ENCODE peak calls at places on chromosomes 1 and 21, in seven cellular contexts. G is cardiac muscle cell, K is heart left ventricle, W is H9, J is left ventricle myocardium inferior, B is astrocyte, C is PC-3. L is an unnamed sample. For H3K4me1, the result is how much of the 10 kb centered on the place peaks cover.

GRCh38 chr1:111856411-111857135 is 100.9 kb downstream of the DDX20 start:
- DNase-seq in W (no peak), K (no peak), J (no peak), C (no peak), G (no peak), B (no peak), L (no peak)

GRCh38 chr1:185695299-185695698 is 38.9 kb upstream of the HMCN1 start:
- DNase-seq in C (peak), B (no peak), G (no peak), W (no peak), K (no peak), J (no peak), L (no peak)

GRCh38 chr21:29080454-29080930 is 7.0 kb upstream of the CCT8 start:
- DNase-seq in G (no peak), K (no peak), C (no peak), W (no peak), J (no peak), B (peak), L (no peak)

GRCh38 chr21:42623684-42624083 is 29.7 kb upstream of the PDE9A start:
- DNase-seq in G (no peak), W (no peak), B (no peak), K (no peak), C (no peak), J (no peak), L (no peak)

GRCh38 chr1:82695443-82695842 is 894.7 kb downstream of the ADGRL2 start:
- DNase-seq in W (no peak), C (no peak), G (peak), J (no peak), K (no peak), B (no peak), L (no peak)

GRCh38 chr1:234887026-234887910 is 241.4 kb downstream of the TOMM20 start:
- DNase-seq in J (peak), G (no peak), W (no peak), K (peak), B (peak), C (no peak), L (peak)

GRCh38 chr1:22108343-22109135 is 34.4 kb downstream of the WNT4 start:
- DNase-seq in G (peak), K (no peak), B (no peak), J (no peak), C (no peak), W (no peak), L (no peak)

GRCh38 chr1:47533176-47534039 is 95.6 kb downstream of the FOXD2 start:
- DNase-seq in J (peak), B (peak), G (peak), K (peak), W (peak), C (no peak), L (no peak)

GRCh38 chr1:227390525-227390924 is 72.2 kb upstream of the CDC42BPA start:
- DNase-seq in G (peak), K (no peak), W (no peak), C (no peak), J (no peak), B (peak), L (no peak)

GRCh38 chr1:147379889-147380288 is 137.4 kb downstream of the CHD1L start:
- DNase-seq in G (no peak), W (no peak), J (no peak), B (no peak), C (no peak), K (no peak), L (no peak)

GRCh38 chr1:4702927-4703326 is 48.5 kb downstream of the AJAP1 start:
- DNase-seq in K (no peak), B (peak), W (no peak), C (no peak), J (no peak), G (peak), L (peak)

GRCh38 chr1:64877151-64877550 is 89.2 kb downstream of the JAK1 start:
- DNase-seq in B (no peak), W (no peak), C (no peak), K (no peak), G (no peak), J (no peak), L (no peak)

GRCh38 chr21:46217511-46218196 is 10.9 kb downstream of the LSS start:
- DNase-seq in C (no peak), W (no peak), G (no peak), K (no peak), J (no peak), B (no peak), L (no peak)

GRCh38 chr1:225253784-225254183 is 174.1 kb downstream of the LBR start:
- DNase-seq in K (no peak), G (peak), W (no peak), J (no peak), B (peak), C (peak), L (peak)

GRCh38 chr1:99645699-99646531 is at the start of gene PALMD:
- DNase-seq in B (peak), K (peak), J (peak), G (no peak), W (peak), C (peak), L (peak)

GRCh38 chr1:6129313-6129712 is 50.8 kb downstream of the CHD5 start:
- DNase-seq in G (no peak), C (no peak), K (no peak), B (no peak), W (no peak), J (no peak), L (no peak)

GRCh38 chr1:161887724-161888287 is 121.7 kb downstream of the ATF6 start:
- DNase-seq in B (no peak), J (no peak), K (no peak), G (no peak), C (no peak), W (no peak), L (no peak)

GRCh38 chr1:197619008-197619640 is 156.2 kb downstream of the DENND1B start:
- DNase-seq in C (peak), J (no peak), G (peak), K (no peak), W (no peak), B (peak), L (peak)

GRCh38 chr1:47235280-47235679 is 3.3 kb upstream of the TAL1 start:
- DNase-seq in W (no peak), B (no peak), J (peak), K (peak), C (no peak), G (no peak), L (no peak)

GRCh38 chr21:28345934-28346333 is 646.7 kb downstream of the LTN1 start:
- DNase-seq in B (no peak), J (no peak), C (no peak), G (no peak), K (no peak), W (no peak), L (no peak)

GRCh38 chr1:17633654-17634053 is 94.2 kb downstream of the ARHGEF10L start:
- DNase-seq in W (no peak), C (peak), K (no peak), J (no peak), G (no peak), B (peak), L (peak)

GRCh38 chr1:201310986-201311355 is 27.7 kb downstream of the PKP1 start:
- DNase-seq in G (no peak), C (peak), B (peak), K (peak), J (no peak), W (no peak), L (peak)

GRCh38 chr1:68916227-68916853 is 419.5 kb upstream of the DEPDC1 start:
- DNase-seq in W (no peak), B (peak), G (peak), C (peak), K (no peak), J (no peak), L (peak)

GRCh38 chr1:77888429-77889239 is at the start of gene NEXN:
- DNase-seq in K (peak), G (peak), C (peak), B (peak), J (peak), W (peak), L (peak)

GRCh38 chr1:160795951-160796383 is at the start of gene LY9:
- DNase-seq in J (no peak), K (no peak), G (no peak), W (no peak), B (no peak), C (no peak), L (no peak)

GRCh38 chr1:203643213-203644045 is 16.8 kb downstream of the ATP2B4 start:
- DNase-seq in G (peak), K (no peak), C (no peak), W (no peak), B (peak), J (no peak), L (no peak)

GRCh38 chr1:11794446-11795237 is 11.1 kb downstream of the MTHFR start:
- DNase-seq in B (no peak), K (peak), J (no peak), G (no peak), W (no peak), C (no peak), L (no peak)

GRCh38 chr1:27342778-27343638 is 1.2 kb downstream of the SYTL1 start:
- DNase-seq in C (peak), B (no peak), J (no peak), K (no peak), G (no peak), W (peak), L (peak)

GRCh38 chr1:89365206-89365605 is 1.3 kb downstream of the GBP6 start:
- DNase-seq in W (no peak), J (no peak), K (no peak), C (no peak), G (no peak), B (no peak), L (no peak)
- H3K27ac ChIP-seq in W (no peak), J (no peak), K (no peak), C (no peak), G (peak), B (no peak), L (peak)

GRCh38 chr1:26280333-26281042 is 602 bp downstream of the SH3BGRL3 start:
- DNase-seq in C (peak), K (no peak), B (peak), J (no peak), G (no peak), W (no peak), L (no peak)

GRCh38 chr1:26278835-26279597 is 870 bp upstream of the SH3BGRL3 start:
- DNase-seq in K (no peak), C (peak), G (peak), W (no peak), B (peak), J (no peak), L (peak)

GRCh38 chr1:26281091-26281958 is 1.4 kb downstream of the SH3BGRL3 start:
- DNase-seq in G (no peak), K (no peak), W (no peak), C (no peak), B (no peak), J (no peak), L (no peak)

GRCh38 chr1:26278303-26278702 is 1.6 kb upstream of the SH3BGRL3 start:
- DNase-seq in B (peak), C (peak), G (peak), W (no peak), J (peak), K (no peak), L (peak)

DNA sequence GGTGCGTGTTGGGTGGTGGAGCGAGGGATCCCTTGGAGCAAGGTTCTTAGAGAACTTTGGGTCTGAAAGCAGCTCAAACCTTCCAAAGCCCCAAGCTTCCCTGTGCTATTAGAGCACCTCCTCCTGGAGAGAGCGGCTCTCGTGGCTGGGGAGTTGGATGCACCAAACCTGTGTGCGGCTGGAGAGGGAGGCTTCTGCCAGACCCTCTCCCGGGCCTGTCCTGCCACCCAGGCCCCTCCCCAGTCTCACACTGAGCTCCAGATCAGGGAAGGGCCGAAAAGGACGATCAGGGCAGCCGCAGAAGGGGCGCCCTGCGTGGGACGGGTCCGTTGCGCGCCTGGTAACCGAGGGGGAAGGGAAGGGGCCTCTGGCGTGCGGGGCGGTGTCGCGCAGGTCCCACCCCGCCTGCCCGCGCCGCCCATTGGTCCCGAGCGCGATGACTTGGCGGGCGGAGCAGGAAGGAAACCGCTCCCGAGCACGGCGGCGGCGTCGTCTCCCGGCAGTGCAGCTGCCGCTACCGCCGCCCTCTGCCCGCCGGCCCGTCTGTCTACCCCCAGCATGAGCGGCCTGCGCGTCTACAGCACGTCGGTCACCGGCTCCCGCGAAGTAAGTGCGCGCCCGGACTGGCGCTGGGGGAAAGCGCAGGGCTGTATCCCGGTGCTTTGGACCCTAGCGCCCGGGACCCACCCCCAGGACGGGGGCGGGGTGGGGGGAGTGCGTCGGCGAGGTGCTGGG is at the start of gene SH3BGRL3:
- DNase-seq in G (peak), B (peak), K (peak), C (peak), J (peak), W (peak), L (peak)
- H3K4me1 ChIP-seq in G (under half), B (half or more), K (half or more), C (half or more), J (half or more), W (under half), L (under half)

GRCh38 chr1:94036721-94037120 is 84.2 kb downstream of the ABCA4 start:
- DNase-seq in B (peak), C (peak), G (peak), J (no peak), W (no peak), K (no peak), L (no peak)

GRCh38 chr1:94039514-94039870 is 81.5 kb downstream of the ABCA4 start:
- DNase-seq in B (peak), W (peak), K (peak), G (peak), J (peak), C (peak), L (no peak)

GRCh38 chr1:94039871-94040569 is 80.9 kb downstream of the ABCA4 start:
- DNase-seq in J (peak), W (no peak), G (no peak), C (no peak), K (no peak), B (peak), L (no peak)

GRCh38 chr1:94038511-94038910 is 82.4 kb downstream of the ABCA4 start:
- DNase-seq in G (peak), C (no peak), K (peak), W (no peak), J (no peak), B (peak), L (no peak)

DNA sequence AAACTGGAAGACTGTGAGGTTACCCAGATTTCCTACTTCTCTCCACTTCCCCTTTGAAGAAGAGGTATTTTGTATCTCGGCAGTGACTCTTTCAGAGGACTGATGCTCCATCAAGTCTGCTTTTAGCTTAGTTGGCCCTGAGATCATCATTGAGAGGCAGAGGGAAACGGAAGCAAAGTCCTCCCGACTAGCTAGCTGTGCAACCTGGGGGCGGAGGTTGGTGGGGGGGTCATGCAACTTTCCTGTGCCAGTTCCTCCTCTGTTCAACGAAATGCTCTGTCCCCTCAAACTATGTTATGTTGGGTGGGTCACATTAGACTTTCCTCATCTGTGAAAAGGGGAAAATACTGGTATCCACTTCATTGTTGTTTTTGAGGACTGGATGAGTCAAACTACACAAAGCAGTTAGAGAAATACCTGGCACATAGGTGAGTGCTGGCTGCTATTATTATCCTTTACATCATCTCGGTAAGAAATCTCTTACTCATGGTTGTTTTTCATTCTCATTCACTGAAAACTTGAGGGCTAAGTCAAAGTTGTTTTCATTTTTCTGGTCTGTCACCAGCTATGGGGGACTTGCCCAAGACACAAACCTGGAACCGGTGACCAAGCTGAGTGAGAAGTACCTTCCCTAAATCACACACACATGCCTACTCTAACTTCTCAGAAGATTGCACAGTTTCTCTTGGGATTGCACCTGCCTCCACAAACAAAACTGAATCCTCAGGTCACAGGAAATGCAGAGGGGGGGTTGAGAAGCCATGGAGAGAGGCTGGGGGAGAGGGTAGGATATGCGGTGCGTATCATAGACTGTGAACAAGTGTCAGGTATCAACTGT is 83.3 kb downstream of the ABCA4 start:
- DNase-seq in J (no peak), C (peak), G (no peak), K (no peak), W (no peak), B (no peak), L (peak)
- H3K27ac ChIP-seq in J (peak), C (peak), G (no peak), K (peak), W (no peak), B (no peak), L (no peak)

DNA sequence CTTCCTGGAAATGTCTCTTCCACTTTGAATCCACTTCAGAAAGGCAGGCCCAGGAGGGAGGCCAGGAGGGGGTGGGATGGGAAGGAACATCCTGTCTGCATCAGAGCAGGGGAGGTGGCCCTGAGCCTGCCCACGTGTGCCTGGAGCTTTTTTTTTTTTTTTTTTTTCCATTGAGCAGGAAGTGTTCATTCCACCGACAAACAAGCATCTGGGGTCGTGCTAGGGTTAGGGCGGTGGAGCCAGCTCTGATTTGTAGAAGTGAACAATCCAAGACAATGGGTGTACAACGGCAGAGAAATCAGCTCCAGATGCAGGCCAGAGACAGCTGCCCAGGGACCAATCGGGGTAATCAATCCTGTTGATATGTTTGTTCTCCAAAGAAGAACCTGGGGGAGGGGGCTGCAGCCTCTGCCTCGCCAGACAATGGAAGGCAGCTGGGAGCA is 93.3 kb downstream of the SSBP3 start:
- DNase-seq in C (no peak), G (peak), B (peak), K (peak), J (peak), W (peak), L (no peak)
- H3K4me1 ChIP-seq in C (under half), G (under half), B (under half), K (half or more), J (half or more), W (under half), L (under half)